ENCODE peak calls at places on chromosome 20, in nine cellular contexts. O is SJSA1; J is PC-9; A is caudate nucleus; B is body of pancreas; N is cardiac muscle cell; G is RWPE1; X is naive thymus-derived CD4-positive, alpha-beta T cell; L is A549. K is an unnamed sample.
A peak's percentile ranks its signal among the peaks of the same experiment; 100 is the strongest.

GRCh38 chr20:58310291-58310782 is 822 bp downstream of the RAB22A start:
- DNase-seq in O (peak; percentile 41), J (peak; percentile 75), A (no peak), B (no peak), N (no peak), G (peak; percentile 88), X (no peak), L (peak; percentile 10), K (no peak)

GRCh38 chr20:17556842-17557674 is 12.8 kb upstream of the DSTN start:
- DNase-seq in O (no peak), J (peak; percentile 56), A (no peak), B (peak; percentile 86), N (no peak), G (peak; percentile 63), X (no peak), L (no peak), K (peak; percentile 59)

GRCh38 chr20:50152394-50153152 is 950 bp downstream of the PEDS1 start:
- DNase-seq in O (no peak), J (peak; percentile 82), A (no peak), B (peak; percentile 48), N (no peak), G (peak; percentile 78), X (no peak), L (no peak), K (no peak)

GRCh38 chr20:17504898-17505663 is 26.1 kb downstream of the BFSP1 start:
- DNase-seq in O (peak; percentile 76), J (peak; percentile 42), A (no peak), B (peak; percentile 24), N (peak; percentile 63), G (peak; percentile 59), X (peak; percentile 62), L (peak; percentile 45), K (peak; percentile 39)

GRCh38 chr20:346640-347316 is at the start of gene NRSN2:
- DNase-seq in O (peak; percentile 62), J (no peak), A (peak; percentile 63), B (peak; percentile 66), N (peak; percentile 79), G (peak; percentile 80), X (no peak), L (peak; percentile 89), K (peak; percentile 55)

GRCh38 chr20:37226889-37227288 is 34.7 kb downstream of the GHRH start:
- DNase-seq in O (no peak), J (no peak), A (no peak), B (peak; percentile 62), N (no peak), G (no peak), X (no peak), L (no peak), K (peak; percentile 38)

GRCh38 chr20:59010995-59011873 is 4.2 kb upstream of the CTSZ start:
- DNase-seq in O (peak; percentile 92), J (peak; percentile 91), A (no peak), B (no peak), N (no peak), G (peak; percentile 89), X (no peak), L (no peak), K (no peak)

GRCh38 chr20:20820104-20820503 is 107.7 kb upstream of the RALGAPA2 start:
- DNase-seq in O (no peak), J (no peak), A (no peak), B (peak; percentile 46), N (peak; percentile 19), G (no peak), X (no peak), L (peak; percentile 40), K (no peak)

GRCh38 chr20:48385527-48385926 is 442.3 kb downstream of the PREX1 start:
- DNase-seq in O (no peak), J (no peak), A (no peak), B (no peak), N (no peak), G (no peak), X (no peak), L (no peak), K (no peak)

GRCh38 chr20:32444474-32445220 is 86.5 kb downstream of the ASXL1 start:
- DNase-seq in O (no peak), J (no peak), A (no peak), B (no peak), N (no peak), G (no peak), X (no peak), L (no peak), K (no peak)

GRCh38 chr20:32443386-32443974 is 85.3 kb downstream of the ASXL1 start:
- DNase-seq in O (no peak), J (no peak), A (no peak), B (no peak), N (no peak), G (no peak), X (no peak), L (no peak), K (no peak)

GRCh38 chr20:32447136-32448027 is 89.3 kb downstream of the ASXL1 start:
- DNase-seq in O (no peak), J (no peak), A (no peak), B (peak; percentile 51), N (no peak), G (no peak), X (no peak), L (no peak), K (no peak)

GRCh38 chr20:32446301-32447100 is 88.4 kb downstream of the ASXL1 start:
- DNase-seq in O (no peak), J (no peak), A (no peak), B (no peak), N (no peak), G (no peak), X (no peak), L (no peak), K (no peak)

GRCh38 chr20:32445539-32446273 is 87.6 kb downstream of the ASXL1 start:
- DNase-seq in O (no peak), J (no peak), A (peak; percentile 31), B (no peak), N (peak; percentile 43), G (no peak), X (no peak), L (no peak), K (no peak)
- H3K27ac ChIP-seq in O (no peak overlapping the region), J (no peak overlapping the region), A (peak overlapping the region; percentile 78), B (no peak overlapping the region), N (peak overlapping the region; percentile 45), G (peak overlapping the region; percentile 10), X (peak overlapping the region; percentile 30), L (no peak overlapping the region), K (no peak overlapping the region)

GRCh38 chr20:43434565-43434964 is 23.1 kb upstream of the SRSF6 start:
- DNase-seq in O (no peak), J (no peak), A (no peak), B (no peak), N (no peak), G (no peak), X (no peak), L (no peak), K (no peak)

GRCh38 chr20:43440531-43440930 is 17.2 kb upstream of the SRSF6 start:
- DNase-seq in O (no peak), J (no peak), A (no peak), B (no peak), N (no peak), G (no peak), X (no peak), L (no peak), K (no peak)

GRCh38 chr20:43442310-43442880 is 15.3 kb upstream of the SRSF6 start:
- DNase-seq in O (no peak), J (no peak), A (no peak), B (no peak), N (no peak), G (no peak), X (no peak), L (peak; percentile 51), K (no peak)

GRCh38 chr20:43444107-43444506 is 13.6 kb upstream of the SRSF6 start:
- DNase-seq in O (no peak), J (peak; percentile 25), A (no peak), B (no peak), N (no peak), G (no peak), X (no peak), L (no peak), K (no peak)

GRCh38 chr20:43438578-43439316 is 18.9 kb upstream of the SRSF6 start:
- DNase-seq in O (no peak), J (no peak), A (no peak), B (no peak), N (no peak), G (no peak), X (no peak), L (no peak), K (no peak)
- H3K27ac ChIP-seq in O (no peak overlapping the region), J (no peak overlapping the region), A (no peak overlapping the region), B (no peak overlapping the region), N (no peak overlapping the region), G (no peak overlapping the region), X (no peak overlapping the region), L (no peak overlapping the region), K (no peak overlapping the region)

GRCh38 chr20:6277661-6278060 is 154.8 kb upstream of the FERMT1 start:
- DNase-seq in O (no peak), J (no peak), A (no peak), B (no peak), N (peak; percentile 56), G (no peak), X (no peak), L (no peak), K (no peak)
- H3K27ac ChIP-seq in O (no peak overlapping the region), J (no peak overlapping the region), A (no peak overlapping the region), B (no peak overlapping the region), N (peak overlapping the region; percentile 89), G (no peak overlapping the region), X (no peak overlapping the region), L (no peak overlapping the region), K (no peak overlapping the region)

GRCh38 chr20:62323980-62324906 is 21.4 kb downstream of the ADRM1 start:
- DNase-seq in O (no peak), J (no peak), A (no peak), B (no peak), N (no peak), G (no peak), X (no peak), L (no peak), K (no peak)

GRCh38 chr20:62323146-62323979 is 20.6 kb downstream of the ADRM1 start:
- DNase-seq in O (no peak), J (no peak), A (no peak), B (no peak), N (no peak), G (no peak), X (no peak), L (no peak), K (no peak)

GRCh38 chr20:62321978-62322377 is 19.2 kb downstream of the ADRM1 start:
- DNase-seq in O (no peak), J (no peak), A (no peak), B (no peak), N (no peak), G (no peak), X (no peak), L (no peak), K (no peak)

GRCh38 chr20:62321521-62321948 is 18.7 kb downstream of the ADRM1 start:
- DNase-seq in O (no peak), J (no peak), A (no peak), B (no peak), N (no peak), G (peak; percentile 95), X (no peak), L (peak; percentile 62), K (no peak)

DNA sequence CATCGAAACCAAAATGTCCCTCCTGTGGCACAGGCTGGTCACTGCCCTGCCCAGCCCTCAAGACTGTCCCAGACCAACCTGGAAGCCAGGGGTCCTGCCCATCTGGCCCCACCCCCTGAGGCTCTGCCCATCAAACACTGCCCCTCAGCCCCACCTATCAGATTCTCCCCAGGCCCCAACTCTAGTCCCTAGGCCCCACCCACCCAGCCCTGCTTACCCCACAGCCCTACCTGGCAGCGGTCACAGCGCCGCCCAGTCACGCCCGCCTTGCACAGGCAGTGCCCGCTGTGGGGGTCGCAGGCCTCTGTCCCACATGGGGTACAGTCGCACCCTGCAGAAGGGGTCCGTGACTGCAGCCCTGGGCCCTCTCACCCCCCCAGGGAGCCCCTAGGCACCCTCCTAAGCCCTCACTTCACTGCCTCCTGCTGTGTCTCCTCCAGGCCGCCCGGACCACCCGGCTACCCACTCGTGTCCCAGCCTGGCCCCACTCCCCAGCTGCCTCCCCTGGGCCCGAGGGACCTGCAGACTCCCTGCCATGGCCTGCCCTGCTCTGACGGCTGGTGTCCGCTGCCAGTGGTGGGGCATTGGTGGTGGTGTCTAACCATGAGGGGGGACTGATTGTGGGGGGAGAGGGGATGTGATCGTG is 19.8 kb downstream of the ADRM1 start:
- DNase-seq in O (no peak), J (no peak), A (no peak), B (no peak), N (no peak), G (no peak), X (no peak), L (no peak), K (no peak)
- H3K27ac ChIP-seq in O (no peak overlapping the region), J (no peak overlapping the region), A (no peak overlapping the region), B (no peak overlapping the region), N (no peak overlapping the region), G (peak overlapping the region; percentile 80), X (no peak overlapping the region), L (no peak overlapping the region), K (no peak overlapping the region)

K was measured in lung.